ENCODE peak calls at places on chromosomes 4 and X, in nine cellular contexts. Z is EL; R is M059J; L is NCI-H1105 treated with DMSO at 0.1 percent for 48 hours; B is activated T-helper 1 cell treated with anti-CD3 and anti-CD28 coated beads, Interleukin-12 subunit alpha, Interleukin-12 subunit beta, Interleukin-2, Interleukin-4 antibody, amounts not matched to agents 30 ng/mL and 10 ng/mL and 1 ng/mL, durations not matched to agents 14 hours and 24 hours and 36 hours; A is right cardiac atrium; U is cardiac fibroblast; Q is ovary; D is NCI-H345. H is an unnamed sample.

GRCh38 chrX:108945883-108946523 is 209.6 kb upstream of the IRS4 start:
- DNase-seq in R (no peak), Z (no peak), B (no peak), U (no peak), Q (no peak), L (no peak), A (no peak), D (no peak), H (no peak)

GRCh38 chrX:106897259-106897658 is 5.9 kb downstream of the RIPPLY1 start:
- DNase-seq in R (peak), L (no peak), B (no peak), U (peak), Q (no peak), Z (peak), A (no peak), D (no peak), H (peak)

GRCh38 chrX:109857898-109858297 is 124.8 kb upstream of the ACSL4 start:
- DNase-seq in Z (no peak), B (no peak), R (no peak), A (no peak), Q (no peak), L (no peak), D (no peak), U (peak), H (no peak)

GRCh38 chr4:61527886-61528285 is 327.8 kb downstream of the ADGRL3 start:
- DNase-seq in B (no peak), U (no peak), R (no peak), D (no peak), Z (no peak), A (no peak), L (no peak), Q (no peak), H (peak)

GRCh38 chrX:41090568-41091238 is 5.5 kb downstream of the USP9X start:
- DNase-seq in L (no peak), Z (no peak), Q (no peak), A (no peak), D (no peak), R (no peak), U (no peak), B (no peak), H (peak)

GRCh38 chrX:11566158-11566557 is 99.6 kb downstream of the ARHGAP6 start:
- DNase-seq in R (no peak), D (no peak), Z (no peak), B (no peak), L (no peak), U (no peak), A (no peak), Q (no peak), H (no peak)

GRCh38 chr4:152072001-152072485 is 311.2 kb upstream of the GATB start:
- DNase-seq in L (no peak), A (peak), B (no peak), Q (no peak), Z (peak), R (peak), D (no peak), U (no peak), H (peak)

GRCh38 chr4:77308843-77309242 is 151.8 kb downstream of the CCNG2 start:
- DNase-seq in A (no peak), R (peak), Q (no peak), U (peak), D (peak), Z (peak), L (no peak), B (no peak), H (peak)

GRCh38 chrX:43269201-43269600 is 386.9 kb upstream of the MAOA start:
- DNase-seq in R (peak), B (no peak), U (peak), A (no peak), D (no peak), Z (peak), L (no peak), Q (no peak), H (peak)

GRCh38 chr4:88804234-88804633 is 106.6 kb upstream of the NAP1L5 start:
- DNase-seq in B (no peak), Z (no peak), D (no peak), R (no peak), Q (no peak), L (no peak), A (no peak), U (no peak), H (no peak)

GRCh38 chr4:78560296-78560963 is 8.9 kb downstream of the ANXA3 start:
- DNase-seq in L (no peak), U (peak), D (no peak), B (no peak), A (no peak), R (peak), Q (no peak), Z (peak), H (peak)

GRCh38 chrX:71941145-71941544 is 30.5 kb downstream of the NHSL2 start:
- DNase-seq in L (no peak), A (no peak), Z (no peak), D (no peak), U (no peak), B (no peak), R (no peak), Q (no peak), H (no peak)

GRCh38 chr4:26226978-26227377 is 93.8 kb upstream of the RBPJ start:
- DNase-seq in Q (no peak), A (no peak), D (no peak), Z (no peak), R (no peak), U (no peak), B (no peak), L (no peak), H (no peak)

GRCh38 chr4:134202557-134202956 is 968 bp upstream of the PABPC4L start:
- DNase-seq in Z (peak), L (peak), Q (peak), A (peak), U (no peak), B (no peak), D (peak), R (peak), H (peak)

GRCh38 chrX:46044486-46044885 is 500.7 kb downstream of the ZNF674 start:
- DNase-seq in D (no peak), Q (no peak), R (no peak), A (no peak), Z (no peak), U (peak), L (no peak), B (no peak), H (peak)

GRCh38 chrX:1323315-1323714 is 13.3 kb upstream of the IL3RA start:
- DNase-seq in D (peak), A (peak), B (peak), Z (peak), U (no peak), L (no peak), R (peak), Q (no peak), H (no peak)

GRCh38 chr4:123444298-123444731 is 47.7 kb downstream of the SPRY1 start:
- DNase-seq in D (no peak), Z (peak), U (peak), R (no peak), B (peak), L (no peak), Q (no peak), A (peak), H (peak)

GRCh38 chrX:39900788-39901170 is 197.0 kb downstream of the BCOR start:
- DNase-seq in B (no peak), Q (no peak), D (peak), U (peak), Z (peak), L (no peak), R (no peak), A (no peak), H (peak)